ENCODE peak calls at places on chromosomes 3 and 15, in four cellular contexts. C is D721Med, X is endothelial cell, G is Calu3. V is an unnamed sample.

GRCh38 chr15:92614791-92615785 is 40.5 kb downstream of the FAM174B start:
- DNase-seq in X (peak; percentile 18), G (no peak), C (no peak), V (no peak)

GRCh38 chr3:45560270-45561020 is 34.1 kb upstream of the LIMD1 start:
- DNase-seq in C (no peak), G (no peak), X (no peak), V (no peak)

GRCh38 chr3:53083496-53083895 is 37.6 kb upstream of the SFMBT1 start:
- DNase-seq in C (no peak), X (no peak), G (no peak), V (no peak)

GRCh38 chr3:45647148-45647619 is 42.0 kb upstream of the SACM1L start:
- DNase-seq in C (no peak), G (peak; percentile 20), X (no peak), V (no peak)

GRCh38 chr3:49456417-49456816 is 13.7 kb upstream of the DAG1 start:
- DNase-seq in G (no peak), X (no peak), C (no peak), V (no peak)

GRCh38 chr3:52248816-52249547 is 3.4 kb downstream of the PPM1M start:
- DNase-seq in G (no peak), C (no peak), X (no peak), V (no peak)

GRCh38 chr15:34318277-34319079 is 19.1 kb downstream of the SLC12A6 start:
- DNase-seq in G (peak; percentile 12), C (no peak), X (peak; percentile 21), V (peak; percentile 50)

GRCh38 chr3:155244206-155244605 is 49.3 kb downstream of the STRIT1 start:
- DNase-seq in X (no peak), G (no peak), C (no peak), V (no peak)

V was measured in HCT116.